ENCODE peak calls at places on chromosomes 12 and 14, in six cellular contexts. X is activated T-cell treated with anti-CD3 and anti-CD28 coated beads for 24 hours; M is AG10803; Z is CD4-positive, CD25-positive, alpha-beta regulatory T cell; G is HuH-7.5; J is HS-5. T is an unnamed sample.

GRCh38 chr14:72604133-72604532 is 289.8 kb downstream of the DPF3 start:
- DNase-seq in Z (no peak), G (no peak), M (no peak), J (no peak), X (no peak), T (no peak)

GRCh38 chr14:60981626-60982455 is 796 bp downstream of the SLC38A6 start:
- DNase-seq in J (peak), Z (no peak), X (no peak), M (peak), G (peak), T (no peak)

GRCh38 chr14:88384653-88385205 is 728 bp upstream of the SPATA7 start:
- DNase-seq in M (peak), Z (no peak), G (no peak), J (no peak), X (no peak), T (no peak)

GRCh38 chr14:45728448-45729225 is 475.6 kb upstream of the MIS18BP1 start:
- DNase-seq in J (no peak), X (no peak), G (no peak), Z (no peak), M (no peak), T (no peak)

GRCh38 chr12:116055895-116056607 is 221.4 kb downstream of the MED13L start:
- DNase-seq in J (no peak), M (no peak), G (no peak), X (no peak), Z (no peak), T (no peak)

GRCh38 chr14:104966261-104967143 is 11.7 kb downstream of the AHNAK2 start:
- DNase-seq in X (no peak), Z (no peak), G (no peak), M (no peak), J (no peak), T (no peak)

GRCh38 chr12:125882141-125882540 is 816.9 kb downstream of the AACS start:
- DNase-seq in X (no peak), M (no peak), Z (no peak), J (no peak), G (no peak), T (no peak)

GRCh38 chr14:85416771-85417170 is 113.2 kb upstream of the FLRT2 start:
- DNase-seq in Z (no peak), G (no peak), J (peak), X (no peak), M (peak), T (no peak)

GRCh38 chr12:10717410-10717809 is 5.7 kb downstream of the YBX3 start:
- DNase-seq in J (no peak), G (no peak), Z (no peak), X (no peak), M (peak), T (no peak)

GRCh38 chr12:5567021-5567744 is 135.3 kb downstream of the NTF3 start:
- DNase-seq in Z (no peak), J (no peak), X (no peak), M (no peak), G (no peak), T (no peak)

GRCh38 chr14:48052973-48053372 is 377.6 kb upstream of the MDGA2 start:
- DNase-seq in X (no peak), Z (no peak), M (no peak), G (no peak), J (no peak), T (no peak)

GRCh38 chr12:54262403-54262925 is 17.5 kb downstream of the CBX5 start:
- DNase-seq in J (peak), M (peak), X (no peak), G (no peak), Z (no peak), T (no peak)

GRCh38 chr12:123983822-123984485 is 10.9 kb downstream of the ZNF664 start:
- DNase-seq in G (no peak), J (no peak), M (peak), X (peak), Z (peak), T (no peak)

GRCh38 chr14:106286697-106287290 is 760.4 kb downstream of the TMEM121 start:
- DNase-seq in X (no peak), J (no peak), Z (no peak), G (peak), M (no peak), T (no peak)

GRCh38 chr12:132798836-132799235 is 29.8 kb downstream of the GOLGA3 start:
- DNase-seq in M (no peak), X (no peak), G (no peak), J (no peak), Z (no peak), T (no peak)

GRCh38 chr12:93982847-93983315 is 165.5 kb upstream of the PLXNC1 start:
- DNase-seq in X (peak), G (no peak), Z (no peak), M (peak), J (no peak), T (no peak)